ENCODE peak calls at places on chromosomes 11 and 22, in seven cellular contexts. Q, A, V, G, U, T and P are unnamed samples.

GRCh38 chr22:49676230-49676629 is 151.4 kb downstream of the BRD1 start:
- DNase-seq in G (no peak), U (no peak), V (no peak), A (no peak), T (no peak), Q (no peak), P (no peak)

GRCh38 chr11:31995525-31996123 is 95.2 kb upstream of the RCN1 start:
- DNase-seq in V (no peak), G (no peak), T (peak; percentile 4), Q (no peak), U (no peak), A (peak; percentile 33), P (no peak)

GRCh38 chr11:5726351-5726750 is 9.9 kb upstream of the OR56B1 start:
- DNase-seq in A (no peak), T (no peak), Q (no peak), U (no peak), V (no peak), G (no peak), P (no peak)

GRCh38 chr11:61793829-61794204 is 1.1 kb downstream of the FEN1 start:
- DNase-seq in A (no peak), U (no peak), T (no peak), G (peak; percentile 1), Q (no peak), V (no peak), P (no peak)

GRCh38 chr11:1117970-1118369 is 39.8 kb upstream of the MUC5AC start:
- DNase-seq in Q (no peak), U (no peak), G (no peak), V (peak; percentile 56), A (no peak), T (no peak), P (no peak)

GRCh38 chr22:41933411-41934177 is 7.0 kb upstream of the TNFRSF13C start:
- DNase-seq in G (no peak), V (no peak), Q (no peak), U (no peak), A (no peak), T (no peak), P (no peak)

GRCh38 chr11:45678962-45679361 is 13.5 kb upstream of the CHST1 start:
- DNase-seq in T (no peak), V (no peak), A (no peak), U (no peak), G (no peak), Q (no peak), P (no peak)

GRCh38 chr11:130706572-130706971 is 209.7 kb downstream of the SNX19 start:
- DNase-seq in V (no peak), G (no peak), U (no peak), A (no peak), Q (no peak), T (no peak), P (no peak)

GRCh38 chr11:62431171-62431895 is 12.5 kb downstream of the SCGB1A1 start:
- DNase-seq in A (peak; percentile 90), U (no peak), V (no peak), T (no peak), G (no peak), Q (peak; percentile 70), P (no peak)

GRCh38 chr11:17730137-17730536 is 4.4 kb upstream of the KCNC1 start:
- DNase-seq in U (no peak), V (no peak), G (no peak), Q (no peak), A (no peak), T (no peak), P (no peak)

GRCh38 chr11:88196393-88196792 is 21.1 kb upstream of the RAB38 start:
- DNase-seq in A (no peak), V (no peak), U (no peak), T (no peak), Q (no peak), G (no peak), P (no peak)

GRCh38 chr22:30298005-30298701 is 8.8 kb upstream of the CASTOR1 start:
- DNase-seq in A (no peak), T (no peak), V (no peak), U (no peak), G (no peak), Q (no peak), P (peak; percentile 90)

GRCh38 chr22:30062256-30062655 is 18.0 kb upstream of the HORMAD2 start:
- DNase-seq in Q (no peak), V (no peak), T (no peak), U (no peak), G (no peak), A (no peak), P (no peak)

GRCh38 chr11:132874638-132875037 is 657.7 kb downstream of the OPCML start:
- DNase-seq in G (no peak), V (no peak), A (peak; percentile 54), U (no peak), Q (no peak), T (no peak), P (peak; percentile 84)

GRCh38 chr11:114953039-114953438 is 274.7 kb downstream of the NXPE2 start:
- DNase-seq in Q (no peak), G (no peak), U (no peak), A (no peak), V (no peak), T (no peak), P (no peak)

GRCh38 chr22:41598081-41598480 is 8.4 kb upstream of the PMM1 start:
- DNase-seq in U (no peak), V (no peak), Q (peak; percentile 60), A (peak; percentile 90), G (no peak), T (no peak), P (peak; percentile 89)

GRCh38 chr22:50473855-50474671 is 772 bp downstream of the SBF1 start:
- DNase-seq in A (peak; percentile 78), U (no peak), G (no peak), T (no peak), V (no peak), Q (no peak), P (peak; percentile 40)

GRCh38 chr11:93753241-93753640 is 11.8 kb downstream of the C11orf54 start:
- DNase-seq in T (no peak), Q (no peak), A (no peak), G (no peak), V (no peak), U (no peak), P (no peak)

GRCh38 chr11:7532395-7532794 is 18.6 kb downstream of the PPFIBP2 start:
- DNase-seq in U (no peak), Q (no peak), G (no peak), A (no peak), V (peak; percentile 62), T (no peak), P (no peak)

GRCh38 chr22:36454916-36455570 is 26.4 kb downstream of the TXN2 start:
- DNase-seq in T (no peak), Q (peak; percentile 79), A (peak; percentile 87), V (peak; percentile 94), U (no peak), G (peak; percentile 90), P (peak; percentile 74)

GRCh38 chr11:16840951-16841350 is 102.5 kb downstream of the C11orf58 start:
- DNase-seq in V (no peak), Q (no peak), T (no peak), G (no peak), U (no peak), A (no peak), P (no peak)

GRCh38 chr11:221998-222789 is 13.9 kb downstream of the SIRT3 start:
- DNase-seq in T (no peak), V (no peak), U (no peak), G (no peak), A (no peak), Q (no peak), P (no peak)

GRCh38 chr11:84471501-84471900 is 1155.6 kb downstream of the DLG2 start:
- DNase-seq in U (no peak), T (no peak), Q (no peak), V (no peak), A (no peak), G (no peak), P (no peak)

GRCh38 chr22:49107961-49108530 is 719.6 kb downstream of the BRD1 start:
- DNase-seq in T (no peak), U (no peak), V (no peak), G (no peak), Q (no peak), A (no peak), P (no peak)